ENCODE peak calls at places on chromosomes 11 and 22, in four cellular contexts. Z is spleen, Y is breast epithelium, H is Peyer's patch. P is an unnamed sample.

GRCh38 chr11:2175659-2176058 is 4.0 kb upstream of the TH start:
- DNase-seq in Y (no peak), Z (no peak), H (no peak), P (no peak)

GRCh38 chr11:85029964-85030363 is 597.2 kb downstream of the DLG2 start:
- DNase-seq in Z (no peak), H (no peak), Y (no peak), P (no peak)

GRCh38 chr11:118845369-118845768 is 38.3 kb upstream of the CXCR5 start:
- DNase-seq in Y (no peak), Z (no peak), H (no peak), P (no peak)

GRCh38 chr11:26025680-26026079 is 306.2 kb upstream of the ANO3 start:
- DNase-seq in Z (no peak), H (no peak), Y (no peak), P (no peak)

GRCh38 chr11:47189100-47189834 is 3.0 kb upstream of the PACSIN3 start:
- DNase-seq in Y (no peak), H (no peak), Z (no peak), P (no peak)

GRCh38 chr22:46923394-46923793 is 160.9 kb downstream of the TBC1D22A start:
- DNase-seq in Z (no peak), H (no peak), Y (no peak), P (no peak)

GRCh38 chr11:87432006-87432405 is 394.3 kb downstream of the TMEM135 start:
- DNase-seq in Y (no peak), Z (no peak), H (no peak), P (no peak)

GRCh38 chr11:128040603-128041002 is 546.8 kb downstream of the ETS1 start:
- DNase-seq in H (no peak), Y (no peak), Z (no peak), P (no peak)

GRCh38 chr22:23402275-23403151 is 177.6 kb downstream of the IGLL1 start:
- DNase-seq in H (peak; percentile 88), Z (peak; percentile 88), Y (peak; percentile 73), P (peak; percentile 79)

GRCh38 chr11:61891331-61892084 is at the start of gene FADS3:
- DNase-seq in H (peak; percentile 92), Y (peak; percentile 75), Z (peak; percentile 94), P (peak; percentile 53)

GRCh38 chr22:33922268-33922667 is 2.0 kb upstream of the LARGE1 start:
- DNase-seq in Z (peak; percentile 78), Y (peak; percentile 55), H (peak; percentile 67), P (peak; percentile 33)

GRCh38 chr22:24741357-24741756 is 33.2 kb downstream of the PIWIL3 start:
- DNase-seq in H (no peak), Y (no peak), Z (no peak), P (no peak)

GRCh38 chr22:27242917-27243589 is 558.5 kb downstream of the MN1 start:
- DNase-seq in Y (no peak), H (peak; percentile 60), Z (no peak), P (no peak)

GRCh38 chr22:33811686-33812085 is 108.6 kb downstream of the LARGE1 start:
- DNase-seq in Y (no peak), H (no peak), Z (no peak), P (peak; percentile 46)

GRCh38 chr11:108797578-108798100 is 132.8 kb downstream of the DDX10 start:
- DNase-seq in H (no peak), Z (no peak), Y (no peak), P (no peak)

GRCh38 chr11:108796551-108796950 is 131.7 kb downstream of the DDX10 start:
- DNase-seq in Z (no peak), H (no peak), Y (no peak), P (no peak)

GRCh38 chr11:108790501-108791299 is 125.8 kb downstream of the DDX10 start:
- DNase-seq in H (no peak), Y (no peak), Z (no peak), P (no peak)

GRCh38 chr11:108793138-108793537 is 128.3 kb downstream of the DDX10 start:
- DNase-seq in Z (no peak), Y (no peak), H (no peak), P (no peak)

GRCh38 chr11:108793611-108794010 is 128.7 kb downstream of the DDX10 start:
- DNase-seq in Z (no peak), H (no peak), Y (no peak), P (no peak)
- TF ChIP-seq CTCF in Z (no peak), H (no peak), Y (no peak), P (no peak)

DNA sequence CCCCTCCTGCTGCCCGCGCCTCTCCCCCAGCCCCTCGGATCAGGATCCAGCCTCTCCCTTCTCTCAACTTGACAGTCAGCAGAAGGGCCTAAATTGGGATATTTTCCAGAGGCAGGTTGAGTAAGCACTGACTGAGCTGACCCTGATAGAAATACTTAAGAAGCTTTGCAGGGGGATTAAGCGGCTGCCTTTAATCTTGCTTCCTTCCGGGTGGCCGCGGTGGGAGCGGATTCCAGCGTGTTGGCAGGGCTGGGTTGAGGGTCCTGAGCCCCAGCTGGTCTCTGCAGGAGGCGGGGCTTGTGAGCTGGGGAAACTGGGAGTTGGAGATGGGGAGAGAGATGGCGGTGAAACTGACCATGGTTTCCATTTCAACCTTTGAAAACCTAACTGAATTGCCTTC is 445.2 kb downstream of the NTM start:
- DNase-seq in Z (no peak), H (no peak), Y (no peak), P (no peak)
- TF ChIP-seq CTCF in Z (no peak), H (no peak), Y (no peak), P (no peak)

GRCh38 chr11:35651263-35651662 is 11.3 kb upstream of the TRIM44 start:
- DNase-seq in Y (no peak), Z (no peak), H (no peak), P (no peak)
- TF ChIP-seq CTCF in Y (no peak), Z (no peak), H (no peak), P (no peak)

GRCh38 chr22:37169947-37170688 is 17.9 kb downstream of the C1QTNF6 start:
- DNase-seq in Z (peak; percentile 66), Y (peak; percentile 15), H (peak; percentile 43), P (no peak)
- TF ChIP-seq CTCF in Z (no peak), Y (no peak), H (no peak), P (no peak)

GRCh38 chr11:777288-778255 is at the start of gene GATD1:
- DNase-seq in Z (peak; percentile 99), H (peak; percentile 98), Y (peak; percentile 94), P (peak; percentile 94)

GRCh38 chr11:779955-780532 is 2.8 kb upstream of the GATD1 start:
- DNase-seq in Y (no peak), H (no peak), Z (no peak), P (no peak)

GRCh38 chr11:782264-783174 is 5.2 kb upstream of the GATD1 start:
- DNase-seq in Y (no peak), H (no peak), Z (no peak), P (no peak)

GRCh38 chr11:776459-777287 is 614 bp downstream of the GATD1 start:
- DNase-seq in Z (peak; percentile 88), Y (no peak), H (no peak), P (peak; percentile 67)

DNA sequence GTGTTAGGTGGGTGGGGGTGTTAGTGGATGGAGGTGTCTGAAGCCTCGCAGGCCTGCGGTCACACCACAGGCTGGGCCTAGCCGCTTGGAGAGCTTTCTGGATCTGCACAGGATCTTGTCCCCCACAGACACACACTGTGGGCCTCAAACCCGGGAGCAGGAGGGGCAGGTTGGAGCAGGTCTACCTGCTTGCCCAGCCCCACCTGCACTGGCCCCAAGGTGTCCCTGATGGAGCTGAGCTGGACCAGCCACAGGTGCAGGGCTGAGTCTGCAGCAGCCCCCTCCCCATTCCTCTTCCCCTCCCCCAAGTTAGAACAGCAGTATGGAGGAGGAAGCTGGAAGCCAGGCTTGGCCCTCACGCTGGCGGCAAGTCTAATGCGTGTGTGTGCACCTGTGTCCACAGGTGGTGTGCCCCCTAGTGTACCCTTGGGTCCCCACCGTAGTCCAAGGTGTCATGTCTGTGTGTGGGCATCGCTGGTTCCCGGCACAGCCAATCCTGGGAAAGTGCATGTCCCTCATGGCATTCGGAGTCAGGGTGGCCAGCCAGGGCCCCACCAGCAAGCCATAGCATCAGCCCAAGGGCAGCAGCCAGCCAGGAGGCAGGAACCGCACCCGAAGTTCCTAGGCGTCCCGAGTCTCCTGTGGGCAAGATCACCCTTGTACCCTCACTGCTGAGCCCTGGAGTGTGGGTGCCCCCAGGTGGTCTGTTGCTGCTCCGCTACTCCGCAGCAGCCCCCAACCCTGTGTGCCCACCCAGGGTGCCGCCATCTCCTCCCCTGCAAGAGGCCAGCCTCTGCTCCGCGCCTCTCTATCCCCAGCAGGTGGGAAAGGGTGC is 2.0 kb upstream of the GATD1 start:
- DNase-seq in Z (peak; percentile 74), H (no peak), Y (no peak), P (no peak)
- TF ChIP-seq CTCF in Z (no peak), H (no peak), Y (no peak), P (no peak)

GRCh38 chr11:113725883-113726405 is 19.8 kb upstream of the TMPRSS5 start:
- DNase-seq in Y (no peak), Z (no peak), H (no peak), P (no peak)

GRCh38 chr11:113732092-113732491 is 26.0 kb upstream of the TMPRSS5 start:
- DNase-seq in Y (no peak), H (no peak), Z (no peak), P (no peak)

GRCh38 chr11:113728814-113729213 is 22.7 kb upstream of the TMPRSS5 start:
- DNase-seq in Y (no peak), H (no peak), Z (no peak), P (no peak)

GRCh38 chr11:113729456-113729855 is 23.3 kb upstream of the TMPRSS5 start:
- DNase-seq in Z (no peak), Y (no peak), H (no peak), P (no peak)

GRCh38 chr11:113730887-113731726 is 25.0 kb upstream of the TMPRSS5 start:
- DNase-seq in Y (no peak), H (no peak), Z (no peak), P (no peak)
- TF ChIP-seq CTCF in Y (peak; percentile 45), H (no peak), Z (peak; percentile 25), P (no peak)

GRCh38 chr11:102534261-102534872 is 3.8 kb upstream of the MMP7 start:
- DNase-seq in H (no peak), Z (no peak), Y (no peak), P (no peak)
- TF ChIP-seq CTCF in H (no peak), Z (no peak), Y (no peak), P (no peak)